ENCODE peak calls at places on chromosomes 16 and 17, in ten cellular contexts. W is GM23338, R is left ventricle myocardium inferior, G is cardiac fibroblast, I is mesothelial cell of epicardium, D is A673, J is BJ, M is body of pancreas, V is A549, U is fibroblast of mammary gland. P is an unnamed sample.

GRCh38 chr17:18967806-18968744 is 16.1 kb downstream of the SLC5A10 start:
- DNase-seq in V (no peak), U (no peak), M (peak), D (no peak), J (no peak), R (no peak), I (no peak), W (no peak), G (no peak), P (no peak)

GRCh38 chr17:28760987-28761562 is 17.3 kb downstream of the TRAF4 start:
- DNase-seq in D (peak), U (peak), M (peak), R (peak), J (no peak), I (no peak), V (no peak), W (peak), G (peak), P (peak)

GRCh38 chr16:65415460-65415859 is 293.6 kb upstream of the CDH11 start:
- DNase-seq in D (no peak), G (no peak), V (no peak), R (no peak), M (no peak), J (no peak), U (peak), W (no peak), I (no peak), P (peak)

GRCh38 chr16:55912022-55912421 is 36.8 kb upstream of the CES5A start:
- DNase-seq in G (no peak), J (no peak), U (no peak), V (no peak), D (no peak), W (no peak), I (no peak), M (peak), R (peak), P (no peak)

GRCh38 chr16:31177136-31177535 is 2.8 kb upstream of the FUS start:
- DNase-seq in G (peak), V (no peak), W (no peak), I (no peak), D (no peak), R (no peak), M (no peak), J (no peak), U (peak), P (peak)

GRCh38 chr16:878071-878784 is 77.7 kb upstream of the GNG13 start:
- DNase-seq in G (no peak), U (no peak), V (peak), M (no peak), J (no peak), D (peak), R (peak), W (peak), I (peak), P (no peak)

GRCh38 chr16:53714080-53715050 is 10.4 kb downstream of the FTO start:
- DNase-seq in V (no peak), R (no peak), U (peak), J (no peak), D (peak), W (peak), G (peak), M (no peak), I (no peak), P (no peak)

GRCh38 chr16:66858740-66859396 is 14.7 kb downstream of the CA7 start:
- DNase-seq in U (peak), D (peak), G (peak), M (peak), V (no peak), R (peak), J (peak), W (no peak), I (no peak), P (no peak)

GRCh38 chr16:28090646-28091377 is 27.3 kb upstream of the GSG1L start:
- DNase-seq in G (peak), R (no peak), V (no peak), W (peak), D (no peak), I (no peak), J (no peak), M (no peak), U (peak), P (peak)

GRCh38 chr16:56610017-56610608 is 1.7 kb downstream of the MT2A start:
- DNase-seq in D (peak), V (peak), W (no peak), G (peak), U (peak), R (no peak), M (peak), I (no peak), J (peak), P (peak)

GRCh38 chr16:11170696-11171447 is 85.1 kb downstream of the SOCS1 start:
- DNase-seq in R (no peak), D (no peak), J (no peak), M (no peak), V (no peak), W (no peak), G (no peak), U (no peak), I (no peak), P (no peak)

GRCh38 chr16:89744813-89745212 is 23.5 kb downstream of the ZNF276 start:
- DNase-seq in W (no peak), R (peak), J (no peak), G (no peak), D (no peak), U (no peak), M (no peak), V (no peak), I (no peak), P (no peak)

GRCh38 chr17:4142107-4142900 is 526 bp downstream of the ZZEF1 start:
- DNase-seq in G (peak), D (peak), M (peak), I (peak), U (no peak), V (peak), R (peak), W (peak), J (no peak), P (peak)

GRCh38 chr17:39769974-39770587 is 32.3 kb downstream of the GRB7 start:
- DNase-seq in J (peak), D (no peak), W (no peak), U (peak), G (peak), R (no peak), M (no peak), I (no peak), V (no peak), P (no peak)

GRCh38 chr16:73054732-73055481 is 7.0 kb upstream of the ZFHX3 start:
- DNase-seq in G (peak), M (no peak), I (no peak), V (peak), R (no peak), W (peak), D (peak), J (no peak), U (peak), P (peak)

GRCh38 chr17:44898768-44899073 is 524 bp downstream of the EFTUD2 start:
- DNase-seq in I (no peak), M (no peak), U (peak), R (no peak), V (no peak), J (no peak), W (peak), G (no peak), D (peak), P (peak)

GRCh38 chr16:1194665-1195392 is 30.2 kb downstream of the TPSG1 start:
- DNase-seq in R (no peak), U (no peak), W (peak), V (no peak), I (no peak), D (no peak), M (peak), G (peak), J (no peak), P (no peak)

GRCh38 chr16:12582696-12583095 is 221.0 kb downstream of the CPPED1 start:
- DNase-seq in D (no peak), I (no peak), W (no peak), M (no peak), J (no peak), R (no peak), G (no peak), V (no peak), U (no peak), P (no peak)

GRCh38 chr17:74212262-74212912 is 984 bp upstream of the TTYH2 start:
- DNase-seq in D (peak), G (peak), M (no peak), V (no peak), R (peak), J (no peak), W (peak), I (no peak), U (peak), P (no peak)

GRCh38 chr17:27396045-27396444 is 60.2 kb upstream of the KSR1 start:
- DNase-seq in G (no peak), I (no peak), J (no peak), V (no peak), D (no peak), W (no peak), M (no peak), R (no peak), U (no peak), P (no peak)

GRCh38 chr16:85348921-85349334 is 236.7 kb upstream of the CIBAR2 start:
- DNase-seq in D (no peak), M (no peak), J (no peak), R (no peak), U (no peak), I (no peak), W (no peak), G (no peak), V (no peak), P (no peak)
- TF ChIP-seq CTCF in D (no peak), M (no peak), J (no peak), R (no peak), U (no peak), I (no peak), W (no peak), G (no peak), V (no peak), P (no peak)

DNA sequence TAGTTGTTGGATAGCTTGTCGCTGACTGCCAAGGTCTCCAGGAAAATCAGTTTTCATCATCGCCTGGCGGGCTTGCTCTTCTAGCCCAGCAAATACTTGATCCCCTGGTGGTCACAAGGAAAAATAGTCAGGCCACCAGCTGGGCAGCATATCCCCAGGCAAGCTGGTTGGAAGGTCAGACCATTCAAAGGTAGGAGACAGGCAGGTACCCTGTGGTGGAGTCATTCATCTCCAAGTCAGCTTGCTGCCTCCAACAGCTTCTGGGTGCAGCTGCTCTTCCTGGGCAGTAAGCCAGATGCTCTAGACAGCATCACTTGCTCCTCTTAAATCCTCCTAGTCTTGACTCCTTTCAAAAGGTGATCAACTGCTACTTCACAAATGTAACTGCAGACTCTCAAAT is 16.0 kb downstream of the ZNF821 start:
- DNase-seq in V (no peak), W (peak), J (no peak), D (no peak), I (no peak), R (no peak), U (no peak), M (no peak), G (no peak), P (peak)
- TF ChIP-seq CTCF in V (no peak), W (peak), J (no peak), D (no peak), I (no peak), R (no peak), U (no peak), M (no peak), G (no peak), P (peak)

DNA sequence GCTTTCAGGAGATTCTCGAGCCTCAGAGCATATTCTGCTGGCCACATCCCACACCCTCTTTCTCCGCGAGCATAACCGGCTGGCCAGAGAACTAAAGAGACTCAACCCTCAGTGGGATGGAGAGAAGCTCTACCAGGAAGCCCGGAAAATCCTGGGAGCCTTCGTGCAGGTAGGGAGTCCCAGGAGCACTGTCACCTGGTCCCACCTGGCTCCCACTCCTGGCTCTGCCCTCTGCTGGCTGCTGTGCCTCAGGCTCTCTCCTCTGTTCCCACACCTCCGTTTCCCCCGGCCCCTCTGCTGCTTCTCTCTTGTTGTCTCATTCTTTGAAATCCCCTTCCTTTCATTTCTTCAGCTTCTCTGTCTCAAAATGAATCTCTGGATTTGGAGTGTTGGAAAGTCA is 16.4 kb downstream of the LPO start:
- DNase-seq in G (no peak), R (no peak), J (no peak), D (no peak), M (peak), W (peak), I (no peak), V (no peak), U (no peak), P (no peak)
- TF ChIP-seq CTCF in G (no peak), R (no peak), J (no peak), D (no peak), M (peak), W (peak), I (no peak), V (peak), U (no peak), P (peak)

GRCh38 chr17:75731086-75731715 is 9.9 kb downstream of the ITGB4 start:
- DNase-seq in R (no peak), U (no peak), J (no peak), I (no peak), G (no peak), W (no peak), V (no peak), M (no peak), D (no peak), P (no peak)

GRCh38 chr17:75729351-75729750 is 8.1 kb downstream of the ITGB4 start:
- DNase-seq in W (no peak), G (no peak), M (no peak), J (no peak), I (no peak), V (no peak), R (no peak), D (no peak), U (no peak), P (no peak)

GRCh38 chr17:75733471-75733870 is 12.2 kb downstream of the ITGB4 start:
- DNase-seq in I (no peak), R (no peak), D (no peak), M (no peak), U (no peak), G (no peak), W (no peak), V (no peak), J (no peak), P (no peak)

GRCh38 chr17:75730065-75730464 is 8.8 kb downstream of the ITGB4 start:
- DNase-seq in U (no peak), M (no peak), D (no peak), G (no peak), R (no peak), J (no peak), V (no peak), W (no peak), I (no peak), P (no peak)

GRCh38 chr17:75731716-75732498 is 10.6 kb downstream of the ITGB4 start:
- DNase-seq in I (no peak), J (no peak), V (no peak), M (no peak), G (no peak), U (no peak), W (no peak), D (no peak), R (no peak), P (no peak)
- TF ChIP-seq CTCF in I (no peak), J (no peak), V (no peak), M (no peak), G (no peak), U (no peak), W (no peak), D (no peak), R (no peak), P (no peak)